ENCODE peak calls at places on chromosomes 13 and 19, in five cellular contexts. H is NCI-H1930, S is AG10803, P is HFFc6, N is NCI-H1105. U is an unnamed sample.

GRCh38 chr13:80235131-80235530 is 105.8 kb downstream of the SPRY2 start:
- DNase-seq in H (no peak), S (no peak), P (no peak), N (no peak), U (no peak)

GRCh38 chr13:93942016-93942415 is 537.5 kb downstream of the DCT start:
- DNase-seq in H (no peak), S (no peak), P (no peak), N (no peak), U (no peak)

GRCh38 chr13:94267581-94267980 is 211.9 kb downstream of the DCT start:
- DNase-seq in H (no peak), S (no peak), P (no peak), N (peak), U (no peak)

GRCh38 chr13:71880753-71881541 is 13.9 kb upstream of the DACH1 start:
- DNase-seq in H (no peak), S (peak), P (no peak), N (no peak), U (no peak)

GRCh38 chr13:77047649-77048343 is 20.8 kb upstream of the FBXL3 start:
- DNase-seq in H (no peak), S (no peak), P (no peak), N (no peak), U (no peak)

GRCh38 chr19:31232220-31232619 is 117.0 kb downstream of the TSHZ3 start:
- DNase-seq in H (no peak), S (peak), P (no peak), N (no peak), U (no peak)

GRCh38 chr19:13089139-13089856 is 13.4 kb downstream of the LYL1 start:
- DNase-seq in H (no peak), S (no peak), P (no peak), N (no peak), U (no peak)

GRCh38 chr19:3175761-3176714 is 2.5 kb upstream of the S1PR4 start:
- DNase-seq in H (no peak), S (peak), P (peak), N (peak), U (no peak)

GRCh38 chr13:101757446-101758039 is 305.1 kb downstream of the ITGBL1 start:
- DNase-seq in H (no peak), S (peak), P (peak), N (peak), U (no peak)

GRCh38 chr13:65940720-65941119 is 1289.4 kb downstream of the PCDH9 start:
- DNase-seq in H (peak), S (no peak), P (no peak), N (peak), U (no peak)

GRCh38 chr19:17530586-17530985 is 19.1 kb downstream of the PGLS start:
- DNase-seq in H (no peak), S (no peak), P (no peak), N (no peak), U (no peak)

GRCh38 chr19:55116232-55117062 is 990 bp downstream of the PPP1R12C start:
- DNase-seq in H (no peak), S (peak), P (peak), N (no peak), U (no peak)

GRCh38 chr13:46274094-46274698 is 62.5 kb downstream of the LRRC63 start:
- DNase-seq in H (no peak), S (no peak), P (no peak), N (no peak), U (no peak)

GRCh38 chr19:55537741-55538111 is 793 bp upstream of the SBK2 start:
- DNase-seq in H (no peak), S (no peak), P (no peak), N (no peak), U (no peak)

GRCh38 chr13:99572921-99573320 is 71.6 kb downstream of the TM9SF2 start:
- DNase-seq in H (no peak), S (peak), P (no peak), N (no peak), U (no peak)

GRCh38 chr13:45238945-45239795 is 38.3 kb upstream of the KCTD4 start:
- DNase-seq in H (no peak), S (peak), P (peak), N (no peak), U (no peak)

GRCh38 chr13:29563941-29564340 is 31.5 kb downstream of the SLC7A1 start:
- DNase-seq in H (no peak), S (no peak), P (no peak), N (no peak), U (no peak)

GRCh38 chr19:21508198-21508597 is 2.8 kb downstream of the ZNF429 start:
- DNase-seq in H (no peak), S (no peak), P (no peak), N (no peak), U (no peak)

GRCh38 chr19:47609885-47610545 is 1.1 kb downstream of the BICRA start:
- DNase-seq in H (no peak), S (peak), P (peak), N (peak), U (peak)

GRCh38 chr19:15498156-15498858 is 10.0 kb upstream of the CYP4F22 start:
- DNase-seq in H (no peak), S (no peak), P (no peak), N (no peak), U (no peak)

GRCh38 chr19:49889687-49890348 is 6.9 kb downstream of the IL4I1 start:
- DNase-seq in H (peak), S (peak), P (no peak), N (no peak), U (peak)

GRCh38 chr19:49114630-49115363 is 627 bp downstream of the LIN7B start:
- DNase-seq in H (peak), S (peak), P (peak), N (peak), U (peak)

GRCh38 chr19:17475541-17476115 is 5.3 kb downstream of the SLC27A1 start:
- DNase-seq in H (no peak), S (peak), P (peak), N (no peak), U (no peak)

GRCh38 chr13:35767256-35767981 is 290.9 kb upstream of the MAB21L1 start:
- DNase-seq in H (no peak), S (no peak), P (no peak), N (no peak), U (no peak)

GRCh38 chr13:78102121-78102677 is 183.6 kb upstream of the EDNRB start:
- DNase-seq in H (no peak), S (peak), P (peak), N (no peak), U (no peak)

U was measured in activated CD8-positive, alpha-beta memory T cell treated with anti-CD3 and anti-CD28 coated beads for 1 hour.